ENCODE peak calls at places on chromosome 5, in five cellular contexts. X is NCI-H1436, C is H54, N is fibroblast of gingiva, B is NB4. K is an unnamed sample.

GRCh38 chr5:156328176-156328575 is 1.2 kb downstream of the SGCD start:
- DNase-seq in X (no peak), B (no peak), N (no peak), C (no peak), K (no peak)

GRCh38 chr5:13524931-13525330 is 419.6 kb downstream of the DNAH5 start:
- DNase-seq in B (no peak), X (no peak), C (no peak), N (no peak), K (no peak)

GRCh38 chr5:125083932-125084331 is 337.5 kb upstream of the ZNF608 start:
- DNase-seq in C (no peak), N (peak), B (no peak), X (no peak), K (no peak)

GRCh38 chr5:161895510-161895909 is 47.6 kb downstream of the GABRA1 start:
- DNase-seq in C (no peak), B (no peak), N (no peak), X (no peak), K (no peak)

GRCh38 chr5:145697251-145698016 is 137.7 kb downstream of the PRELID2 start:
- DNase-seq in N (peak), B (peak), X (no peak), C (peak), K (no peak)

GRCh38 chr5:103505581-103506305 is 56.8 kb downstream of the NUDT12 start:
- DNase-seq in N (peak), X (no peak), C (no peak), B (peak), K (no peak)

GRCh38 chr5:428219-428618 is 14.8 kb upstream of the EXOC3 start:
- DNase-seq in B (no peak), N (no peak), X (no peak), C (no peak), K (no peak)

GRCh38 chr5:72510610-72511121 is 3.5 kb upstream of the ZNF366 start:
- DNase-seq in C (peak), X (no peak), B (no peak), N (peak), K (no peak)

K was measured in NCI-H748 treated with DMSO at 0.1 percent for 48 hours.